ENCODE peak calls at places on chromosomes 3 and 15, in five cellular contexts. V, Z, O, J and H are unnamed samples.

GRCh38 chr3:8993331-8993730 is 30.1 kb upstream of the RAD18 start:
- DNase-seq in O (no peak), J (no peak), V (no peak), Z (no peak), H (no peak)

GRCh38 chr15:62087671-62088360 is 21.0 kb downstream of the C2CD4A start:
- DNase-seq in Z (no peak), V (no peak), J (no peak), O (no peak), H (no peak)

GRCh38 chr15:89823836-89824606 is 9.4 kb upstream of the ANPEP start:
- DNase-seq in Z (no peak), O (no peak), J (no peak), V (no peak), H (no peak)

GRCh38 chr3:159062734-159063410 is 261.0 kb downstream of the MFSD1 start:
- DNase-seq in O (no peak), J (no peak), Z (no peak), V (no peak), H (no peak)

GRCh38 chr3:123759311-123759710 is 124.8 kb downstream of the MYLK start:
- DNase-seq in V (no peak), J (no peak), Z (no peak), O (no peak), H (no peak)

GRCh38 chr15:79053894-79054293 is 36.7 kb downstream of the RASGRF1 start:
- DNase-seq in Z (no peak), O (no peak), V (no peak), J (no peak), H (no peak)

GRCh38 chr15:40162552-40162951 is 1.7 kb downstream of the BUB1B start:
- DNase-seq in J (no peak), V (no peak), Z (no peak), O (no peak), H (no peak)

GRCh38 chr3:108897883-108898282 is 55.8 kb downstream of the GUCA1C start:
- DNase-seq in V (no peak), J (no peak), O (no peak), Z (no peak), H (no peak)